ENCODE peak calls at places on chromosomes 7 and 10, in nine cellular contexts. E is SIG-M5, F is NCI-H345, C is progenitor cell of endocrine pancreas, B is BJ, O is HS-5, D is T-cell, W is dermis microvascular lymphatic vessel endothelial cell, I is psoas muscle. S is an unnamed sample.

GRCh38 chr10:95558593-95559320 is 2.4 kb downstream of the SORBS1 start:
- DNase-seq in E (no peak), F (no peak), C (no peak), B (no peak), O (no peak), D (no peak), W (no peak), I (no peak), S (no peak)

GRCh38 chr7:2255145-2256139 is 13.4 kb downstream of the NUDT1 start:
- DNase-seq in E (no peak), F (no peak), C (no peak), B (no peak), O (no peak), D (no peak), W (no peak), I (no peak), S (no peak)

GRCh38 chr10:124636271-124636993 is 107.7 kb downstream of the FAM53B start:
- DNase-seq in E (no peak), F (peak; percentile 2), C (no peak), B (no peak), O (no peak), D (no peak), W (no peak), I (no peak), S (no peak)

GRCh38 chr10:95792874-95793285 is 36.9 kb downstream of the ENTPD1 start:
- DNase-seq in E (no peak), F (no peak), C (no peak), B (peak; percentile 22), O (no peak), D (no peak), W (no peak), I (no peak), S (no peak)

GRCh38 chr10:61244261-61244775 is 208.9 kb downstream of the TMEM26 start:
- DNase-seq in E (no peak), F (no peak), C (no peak), B (no peak), O (no peak), D (no peak), W (no peak), I (no peak), S (no peak)

GRCh38 chr7:20157456-20157855 is 59.7 kb downstream of the MACC1 start:
- DNase-seq in E (no peak), F (no peak), C (no peak), B (no peak), O (no peak), D (no peak), W (no peak), I (no peak), S (no peak)

GRCh38 chr7:113008755-113009154 is 77.9 kb downstream of the GPR85 start:
- DNase-seq in E (no peak), F (no peak), C (no peak), B (no peak), O (no peak), D (no peak), W (no peak), I (no peak), S (no peak)

GRCh38 chr10:24331457-24331856 is 122.5 kb downstream of the KIAA1217 start:
- DNase-seq in E (no peak), F (no peak), C (no peak), B (no peak), O (no peak), D (no peak), W (no peak), I (peak; percentile 75), S (peak; percentile 51)

GRCh38 chr10:3542185-3542611 is 242.8 kb downstream of the KLF6 start:
- DNase-seq in E (no peak), F (no peak), C (no peak), B (peak; percentile 63), O (peak; percentile 28), D (no peak), W (no peak), I (no peak), S (no peak)